ENCODE peak calls at places on chromosomes 13 and 19, in six cellular contexts. M, O, Q, H, T and F are unnamed samples.

GRCh38 chr13:32302461-32302860 is 12.7 kb downstream of the ZAR1L start:
- DNase-seq in M (no peak), O (no peak), T (no peak), H (no peak), Q (no peak), F (no peak)

GRCh38 chr13:98875146-98875729 is 102.6 kb downstream of the DOCK9 start:
- DNase-seq in M (no peak), Q (no peak), H (no peak), T (no peak), O (no peak), F (no peak)

GRCh38 chr13:110272651-110273050 is 34.3 kb downstream of the COL4A1 start:
- DNase-seq in T (no peak), Q (no peak), O (no peak), M (no peak), H (no peak), F (no peak)

GRCh38 chr13:97879646-97880297 is 73.7 kb upstream of the IPO5 start:
- DNase-seq in Q (peak; percentile 82), M (no peak), H (no peak), T (no peak), O (no peak), F (peak; percentile 34)

GRCh38 chr19:55230780-55231179 is 2.2 kb upstream of the TMEM86B start:
- DNase-seq in T (no peak), Q (no peak), O (no peak), M (no peak), H (no peak), F (no peak)

GRCh38 chr13:114017028-114017630 is 43.3 kb upstream of the C13orf46 start:
- DNase-seq in O (no peak), M (no peak), Q (peak; percentile 28), T (no peak), H (no peak), F (no peak)

GRCh38 chr19:42184401-42184861 is 33.0 kb downstream of the DEDD2 start:
- DNase-seq in H (peak; percentile 72), M (peak; percentile 79), Q (peak; percentile 68), T (peak; percentile 63), O (peak; percentile 81), F (peak; percentile 93)

GRCh38 chr19:55257461-55258411 is 1.1 kb downstream of the PPP6R1 start:
- DNase-seq in H (peak; percentile 40), M (peak; percentile 41), T (no peak), O (no peak), Q (peak; percentile 9), F (no peak)

GRCh38 chr13:38687246-38688229 is 661 bp downstream of the FREM2 start:
- DNase-seq in T (no peak), O (peak; percentile 54), M (no peak), Q (peak; percentile 13), H (no peak), F (no peak)

GRCh38 chr19:45477713-45478453 is 10.1 kb downstream of the FOSB start:
- DNase-seq in M (no peak), H (peak; percentile 10), T (peak; percentile 38), O (no peak), Q (no peak), F (no peak)

GRCh38 chr19:38032151-38032550 is 125.1 kb downstream of the SIPA1L3 start:
- DNase-seq in O (no peak), T (no peak), Q (no peak), M (no peak), H (no peak), F (no peak)

GRCh38 chr13:114339779-114340534 is 25.7 kb downstream of the CHAMP1 start:
- DNase-seq in M (peak; percentile 34), H (peak; percentile 63), O (no peak), T (peak; percentile 16), Q (no peak), F (peak; percentile 48)

GRCh38 chr13:82688400-82688999 is 1193.8 kb downstream of the SLITRK1 start:
- DNase-seq in M (no peak), H (no peak), Q (no peak), O (no peak), T (no peak), F (no peak)

GRCh38 chr19:12453495-12453894 is 12.7 kb upstream of the ZNF443 start:
- DNase-seq in H (no peak), M (peak; percentile 65), O (no peak), T (no peak), Q (no peak), F (no peak)

GRCh38 chr19:13634658-13635057 is 128.4 kb upstream of the CACNA1A start:
- DNase-seq in M (no peak), T (no peak), H (no peak), Q (no peak), O (no peak), F (no peak)

GRCh38 chr19:35996777-35997176 is 1.8 kb downstream of the SDHAF1 start:
- DNase-seq in H (no peak), O (no peak), Q (no peak), T (no peak), M (no peak), F (no peak)

GRCh38 chr13:111338841-111339240 is 18.4 kb downstream of the TEX29 start:
- DNase-seq in M (no peak), T (no peak), H (no peak), Q (no peak), O (no peak), F (no peak)

GRCh38 chr19:29285878-29286277 is 72.9 kb upstream of the UQCRFS1 start:
- DNase-seq in O (no peak), H (no peak), M (no peak), Q (no peak), T (no peak), F (peak; percentile 31)

GRCh38 chr19:46599716-46600392 is 1.3 kb upstream of the CALM3 start:
- DNase-seq in T (no peak), H (no peak), Q (no peak), O (no peak), M (no peak), F (no peak)

GRCh38 chr13:22240716-22241115 is 569.8 kb downstream of the FGF9 start:
- DNase-seq in H (no peak), M (no peak), O (no peak), T (no peak), Q (no peak), F (no peak)

DNA sequence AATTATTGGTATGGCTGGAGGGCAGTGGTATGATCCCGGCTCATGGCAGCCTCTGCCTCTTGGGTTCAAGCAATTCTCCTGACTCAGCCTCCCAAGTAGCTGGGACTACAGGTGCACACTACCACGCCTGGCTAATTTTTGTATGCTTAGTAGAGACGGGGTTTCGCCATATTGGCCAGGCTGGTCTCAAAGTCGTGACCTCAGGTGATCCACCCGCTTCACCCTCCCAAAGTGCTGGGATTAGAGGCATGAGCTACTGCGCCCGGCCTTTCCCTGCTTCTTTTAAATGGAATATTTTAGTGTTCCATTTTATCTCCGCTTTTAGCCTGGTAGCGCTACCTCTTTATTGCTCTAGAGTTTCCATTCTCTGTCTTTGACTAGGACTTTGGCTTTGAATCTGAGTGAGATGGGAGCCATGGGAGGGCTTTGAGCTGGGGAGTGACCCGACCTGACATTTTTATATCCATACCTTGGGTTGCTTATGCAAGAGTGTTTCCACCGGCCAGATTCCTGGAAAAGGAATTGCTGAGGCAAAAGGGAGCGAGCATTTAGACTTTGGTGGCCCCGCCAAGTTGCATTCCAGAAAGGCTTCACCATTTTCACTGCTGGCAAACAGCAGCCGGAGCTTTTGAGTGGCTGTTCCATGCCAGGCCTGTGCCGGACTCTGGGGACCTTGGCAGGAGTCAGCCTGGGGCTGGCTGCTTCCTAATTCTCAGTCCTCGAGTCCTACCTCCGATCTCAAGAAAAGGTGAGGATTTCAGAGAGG is 22.9 kb downstream of the BICRA start:
- DNase-seq in O (no peak), T (no peak), H (no peak), M (no peak), Q (no peak), F (no peak)
- H3K27ac ChIP-seq in O (no peak overlapping the region), T (no peak overlapping the region), H (no peak overlapping the region), M (no peak overlapping the region), Q (no peak overlapping the region), F (no peak overlapping the region)

DNA sequence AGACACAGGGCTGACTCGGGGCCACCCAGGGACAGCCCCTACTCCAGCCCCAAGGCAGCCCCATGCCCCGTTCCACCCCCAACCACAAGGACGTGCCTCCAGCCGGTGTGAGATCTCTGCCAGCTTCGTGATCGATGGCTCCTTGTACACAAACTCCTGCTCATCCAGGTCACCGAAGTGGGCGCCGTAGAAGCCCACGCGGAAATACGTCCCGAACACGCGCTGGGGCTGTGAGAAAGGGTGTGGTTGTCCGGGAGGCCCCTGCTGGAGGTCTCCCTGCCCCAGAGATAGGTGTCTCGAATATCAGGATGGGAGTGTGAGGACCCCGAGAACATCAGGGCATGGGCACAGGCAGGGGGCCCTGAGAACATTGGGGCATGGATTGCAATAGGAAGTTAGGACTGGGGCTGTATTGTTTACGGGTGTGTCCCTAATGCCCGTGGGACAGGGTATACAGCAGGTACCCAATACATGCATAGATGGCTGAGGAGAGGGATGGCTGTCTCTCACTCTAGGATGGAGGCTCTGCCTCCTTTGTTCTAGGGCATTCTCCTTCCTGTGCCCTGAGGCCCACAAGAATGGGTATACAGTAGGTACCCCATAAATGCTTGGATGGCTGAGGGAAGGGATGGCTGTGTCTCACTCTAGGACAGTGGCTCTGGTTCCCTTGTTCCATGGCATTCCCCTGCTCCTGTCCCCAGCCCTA is 5.3 kb upstream of the KANK2 start:
- DNase-seq in Q (no peak), M (no peak), T (no peak), H (no peak), O (no peak), F (no peak)
- H3K4me3 ChIP-seq in Q (no peak overlapping the region), M (no peak overlapping the region), T (no peak overlapping the region), H (no peak overlapping the region), O (no peak overlapping the region), F (no peak overlapping the region)

GRCh38 chr13:95608640-95609280 is 35.7 kb downstream of the DZIP1 start:
- DNase-seq in O (no peak), T (no peak), Q (no peak), H (no peak), M (no peak), F (peak; percentile 70)
- H3K36me3 ChIP-seq in O (no peaks in the 10 kb centered on the region), T (no peaks in the 10 kb centered on the region), Q (peaks cover 21% of the 10 kb centered on the region), H (no peaks in the 10 kb centered on the region), M (no peaks in the 10 kb centered on the region), F (peaks cover 65% of the 10 kb centered on the region)

GRCh38 chr19:3919793-3920192 is 13.1 kb upstream of the NMRK2 start:
- DNase-seq in Q (no peak), T (no peak), H (no peak), O (no peak), M (no peak), F (no peak)
- H3K27ac ChIP-seq in Q (no peak overlapping the region), T (no peak overlapping the region), H (no peak overlapping the region), O (no peak overlapping the region), M (no peak overlapping the region), F (no peak overlapping the region)

GRCh38 chr13:27822873-27823311 is 30.6 kb downstream of the GSX1 start:
- DNase-seq in H (no peak), M (no peak), T (no peak), O (no peak), Q (no peak), F (no peak)
- H3K4me3 ChIP-seq in H (no peak overlapping the region), M (no peak overlapping the region), T (no peak overlapping the region), O (no peak overlapping the region), Q (no peak overlapping the region), F (no peak overlapping the region)

GRCh38 chr19:11016591-11016990 is 55.8 kb downstream of the SMARCA4 start:
- DNase-seq in M (no peak), O (no peak), T (no peak), H (no peak), Q (no peak), F (no peak)
- H3K36me3 ChIP-seq in M (peaks cover 8% of the 10 kb centered on the region), O (peaks cover 100% of the 10 kb centered on the region), T (peaks cover 87% of the 10 kb centered on the region), H (peaks cover 99% of the 10 kb centered on the region), Q (peaks cover 85% of the 10 kb centered on the region), F (peaks cover 50% of the 10 kb centered on the region)